ENCODE peak calls at places on chromosome 6, in five cellular contexts. One of them, this sample, is unnamed.
A peak's percentile ranks its signal among the peaks of the same experiment; 100 is the strongest.

GRCh38 chr6:169101981-169102380 is 151.7 kb downstream of the THBS2 start:
- DNase-seq in IMR-90: peak; percentile 37
- DNase-seq in fibroblast of lung: peak; percentile 62
- DNase-seq in ovary: no peak
- DNase-seq in cardiac muscle cell: no peak
- DNase-seq in this sample: no peak

GRCh38 chr6:160750276-160750689 is 48.2 kb downstream of the PLG start:
- DNase-seq in IMR-90: no peak
- DNase-seq in fibroblast of lung: no peak
- DNase-seq in ovary: no peak
- DNase-seq in cardiac muscle cell: peak; percentile 21
- DNase-seq in this sample: no peak

GRCh38 chr6:15359335-15359862 is 113.5 kb downstream of the JARID2 start:
- DNase-seq in IMR-90: peak; percentile 78
- DNase-seq in fibroblast of lung: no peak
- DNase-seq in ovary: no peak
- DNase-seq in cardiac muscle cell: peak; percentile 65
- DNase-seq in this sample: no peak

GRCh38 chr6:32047855-32048766 is 9.9 kb downstream of the CYP21A2 start:
- DNase-seq in IMR-90: peak; percentile 30
- DNase-seq in fibroblast of lung: peak; percentile 43
- DNase-seq in ovary: peak; percentile 83
- DNase-seq in cardiac muscle cell: peak; percentile 73
- DNase-seq in this sample: no peak

GRCh38 chr6:35668708-35669440 is 19.8 kb downstream of the FKBP5 start:
- DNase-seq in IMR-90: peak; percentile 53
- DNase-seq in fibroblast of lung: peak; percentile 65
- DNase-seq in ovary: no peak
- DNase-seq in cardiac muscle cell: no peak
- DNase-seq in this sample: no peak

GRCh38 chr6:814378-815347 is 121.7 kb upstream of the EXOC2 start:
- DNase-seq in IMR-90: no peak
- DNase-seq in fibroblast of lung: no peak
- DNase-seq in ovary: no peak
- DNase-seq in cardiac muscle cell: no peak
- DNase-seq in this sample: no peak

GRCh38 chr6:138988469-138988834 is 399 bp upstream of the REPS1 start:
- DNase-seq in IMR-90: peak; percentile 4
- DNase-seq in fibroblast of lung: peak; percentile 33
- DNase-seq in ovary: no peak
- DNase-seq in cardiac muscle cell: no peak
- DNase-seq in this sample: no peak

GRCh38 chr6:155628315-155628714 is 172.7 kb upstream of the NOX3 start:
- DNase-seq in IMR-90: no peak
- DNase-seq in fibroblast of lung: no peak
- DNase-seq in ovary: no peak
- DNase-seq in cardiac muscle cell: no peak
- DNase-seq in this sample: no peak

GRCh38 chr6:169577974-169578373 is 123.9 kb downstream of the WDR27 start:
- DNase-seq in IMR-90: no peak
- DNase-seq in fibroblast of lung: no peak
- DNase-seq in ovary: no peak
- DNase-seq in cardiac muscle cell: no peak
- DNase-seq in this sample: no peak

GRCh38 chr6:37624606-37625574 is 72.8 kb downstream of the MDGA1 start:
- DNase-seq in IMR-90: no peak
- DNase-seq in fibroblast of lung: peak; percentile 39
- DNase-seq in ovary: peak; percentile 56
- DNase-seq in cardiac muscle cell: no peak
- DNase-seq in this sample: no peak

GRCh38 chr6:32271427-32271826 is 47.6 kb upstream of the NOTCH4 start:
- DNase-seq in IMR-90: no peak
- DNase-seq in fibroblast of lung: no peak
- DNase-seq in ovary: no peak
- DNase-seq in cardiac muscle cell: no peak
- DNase-seq in this sample: no peak

GRCh38 chr6:12602951-12603710 is 113.4 kb upstream of the PHACTR1 start:
- DNase-seq in IMR-90: peak; percentile 77
- DNase-seq in fibroblast of lung: peak; percentile 62
- DNase-seq in ovary: no peak
- DNase-seq in cardiac muscle cell: peak; percentile 36
- DNase-seq in this sample: peak; percentile 65

GRCh38 chr6:121533321-121533841 is 97.9 kb downstream of the GJA1 start:
- DNase-seq in IMR-90: no peak
- DNase-seq in fibroblast of lung: no peak
- DNase-seq in ovary: no peak
- DNase-seq in cardiac muscle cell: no peak
- DNase-seq in this sample: no peak

GRCh38 chr6:169250660-169251059 is 3.0 kb downstream of the THBS2 start:
- DNase-seq in IMR-90: peak; percentile 95
- DNase-seq in fibroblast of lung: peak; percentile 86
- DNase-seq in ovary: peak; percentile 49
- DNase-seq in cardiac muscle cell: no peak
- DNase-seq in this sample: no peak

GRCh38 chr6:7624781-7625710 is 35.0 kb downstream of the SNRNP48 start:
- DNase-seq in IMR-90: no peak
- DNase-seq in fibroblast of lung: no peak
- DNase-seq in ovary: no peak
- DNase-seq in cardiac muscle cell: no peak
- DNase-seq in this sample: no peak

GRCh38 chr6:52904562-52905279 is 4.8 kb downstream of the GSTA3 start:
- DNase-seq in IMR-90: no peak
- DNase-seq in fibroblast of lung: no peak
- DNase-seq in ovary: no peak
- DNase-seq in cardiac muscle cell: no peak
- DNase-seq in this sample: no peak

GRCh38 chr6:111177131-111177530 is 89.8 kb downstream of the SLC16A10 start:
- DNase-seq in IMR-90: no peak
- DNase-seq in fibroblast of lung: no peak
- DNase-seq in ovary: no peak
- DNase-seq in cardiac muscle cell: no peak
- DNase-seq in this sample: no peak

GRCh38 chr6:104396077-104396476 is 463.6 kb downstream of the HACE1 start:
- DNase-seq in IMR-90: no peak
- DNase-seq in fibroblast of lung: no peak
- DNase-seq in ovary: no peak
- DNase-seq in cardiac muscle cell: no peak
- DNase-seq in this sample: no peak

GRCh38 chr6:34143884-34144580 is 1.9 kb downstream of the GRM4 start:
- DNase-seq in IMR-90: no peak
- DNase-seq in fibroblast of lung: no peak
- DNase-seq in ovary: no peak
- DNase-seq in cardiac muscle cell: peak; percentile 81
- DNase-seq in this sample: no peak

GRCh38 chr6:66788579-66788978 is 1081.6 kb upstream of the EYS start:
- DNase-seq in IMR-90: no peak
- DNase-seq in fibroblast of lung: no peak
- DNase-seq in ovary: no peak
- DNase-seq in cardiac muscle cell: no peak
- DNase-seq in this sample: no peak

GRCh38 chr6:139369068-139369467 is 5.4 kb downstream of the CITED2 start:
- DNase-seq in IMR-90: no peak
- DNase-seq in fibroblast of lung: no peak
- DNase-seq in ovary: no peak
- DNase-seq in cardiac muscle cell: no peak
- DNase-seq in this sample: no peak

GRCh38 chr6:88008411-88008810 is 39.2 kb upstream of the SPACA1 start:
- DNase-seq in IMR-90: no peak
- DNase-seq in fibroblast of lung: no peak
- DNase-seq in ovary: no peak
- DNase-seq in cardiac muscle cell: no peak
- DNase-seq in this sample: peak; percentile 3

GRCh38 chr6:692356-692851 is 535 bp downstream of the EXOC2 start:
- DNase-seq in IMR-90: peak; percentile 34
- DNase-seq in fibroblast of lung: no peak
- DNase-seq in ovary: no peak
- DNase-seq in cardiac muscle cell: peak; percentile 35
- DNase-seq in this sample: no peak

GRCh38 chr6:30397697-30398096 is 52.7 kb downstream of the RPP21 start:
- DNase-seq in IMR-90: no peak
- DNase-seq in fibroblast of lung: no peak
- DNase-seq in ovary: no peak
- DNase-seq in cardiac muscle cell: no peak
- DNase-seq in this sample: no peak
- TF ChIP-seq CTCF in IMR-90: no peak
- TF ChIP-seq CTCF in fibroblast of lung: no peak
- TF ChIP-seq CTCF in ovary: no peak
- TF ChIP-seq CTCF in cardiac muscle cell: no peak
- TF ChIP-seq CTCF in this sample: no peak

DNA sequence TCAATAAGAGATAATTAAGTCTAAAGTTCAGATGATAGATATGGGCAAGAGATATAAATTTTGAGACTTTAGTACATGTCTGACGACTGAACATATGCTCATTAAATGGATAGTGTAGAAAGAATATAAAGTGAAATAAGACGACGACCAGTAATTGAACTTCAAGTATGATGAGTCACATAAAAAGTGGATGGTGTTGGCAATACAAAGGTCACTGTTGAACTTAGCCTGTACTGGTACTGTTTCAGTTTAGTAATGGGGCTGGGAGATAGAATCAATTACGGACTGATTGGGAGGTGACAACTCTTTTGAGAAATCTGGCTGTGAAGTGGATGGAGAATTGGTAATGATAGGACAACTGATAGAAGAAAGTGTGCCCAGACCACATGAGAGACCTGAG is 68.1 kb downstream of the IBTK start:
- DNase-seq in IMR-90: peak; percentile 3
- DNase-seq in fibroblast of lung: peak; percentile 17
- DNase-seq in ovary: no peak
- DNase-seq in cardiac muscle cell: no peak
- DNase-seq in this sample: no peak
- H3K4me3 ChIP-seq in IMR-90: no peak overlapping the region
- H3K4me3 ChIP-seq in fibroblast of lung: no peak overlapping the region
- H3K4me3 ChIP-seq in ovary: no peak overlapping the region
- H3K4me3 ChIP-seq in cardiac muscle cell: no peak overlapping the region
- H3K4me3 ChIP-seq in this sample: no peak overlapping the region

GRCh38 chr6:166442131-166442530 is 59.4 kb upstream of the MPC1 start:
- DNase-seq in IMR-90: no peak
- DNase-seq in fibroblast of lung: no peak
- DNase-seq in ovary: no peak
- DNase-seq in cardiac muscle cell: no peak
- DNase-seq in this sample: no peak

GRCh38 chr6:166444446-166444845 is 61.7 kb upstream of the MPC1 start:
- DNase-seq in IMR-90: no peak
- DNase-seq in fibroblast of lung: no peak
- DNase-seq in ovary: no peak
- DNase-seq in cardiac muscle cell: no peak
- DNase-seq in this sample: no peak

GRCh38 chr6:166441641-166442078 is 58.9 kb upstream of the MPC1 start:
- DNase-seq in IMR-90: no peak
- DNase-seq in fibroblast of lung: no peak
- DNase-seq in ovary: no peak
- DNase-seq in cardiac muscle cell: no peak
- DNase-seq in this sample: no peak

GRCh38 chr6:166440729-166441128 is 58.0 kb upstream of the MPC1 start:
- DNase-seq in IMR-90: no peak
- DNase-seq in fibroblast of lung: no peak
- DNase-seq in ovary: no peak
- DNase-seq in cardiac muscle cell: no peak
- DNase-seq in this sample: no peak

GRCh38 chr6:166443166-166443565 is 60.4 kb upstream of the MPC1 start:
- DNase-seq in IMR-90: no peak
- DNase-seq in fibroblast of lung: no peak
- DNase-seq in ovary: no peak
- DNase-seq in cardiac muscle cell: no peak
- DNase-seq in this sample: no peak
- TF ChIP-seq CTCF in IMR-90: no peak
- TF ChIP-seq CTCF in fibroblast of lung: no peak
- TF ChIP-seq CTCF in ovary: no peak
- TF ChIP-seq CTCF in cardiac muscle cell: no peak
- TF ChIP-seq CTCF in this sample: no peak

GRCh38 chr6:74320076-74320475 is 624.1 kb downstream of the CD109 start:
- DNase-seq in IMR-90: no peak
- DNase-seq in fibroblast of lung: no peak
- DNase-seq in ovary: no peak
- DNase-seq in cardiac muscle cell: no peak
- DNase-seq in this sample: no peak
- H3K4me3 ChIP-seq in IMR-90: no peak overlapping the region
- H3K4me3 ChIP-seq in fibroblast of lung: no peak overlapping the region
- H3K4me3 ChIP-seq in ovary: no peak overlapping the region
- H3K4me3 ChIP-seq in cardiac muscle cell: no peak overlapping the region
- H3K4me3 ChIP-seq in this sample: no peak overlapping the region

This sample was measured in astrocyte of the cerebellum.